ENCODE peak calls at places on chromosomes 12 and 14, in four cellular contexts. Y is lower lobe of right lung, P is HCT116, E is IMR-90. T is an unnamed sample. For H3K9me3 and H3K4me1, the result is how much of the 10 kb centered on the place peaks cover.

GRCh38 chr12:67705394-67706370 is 57.1 kb downstream of the DYRK2 start:
- DNase-seq in E (peak), P (no peak), Y (no peak), T (peak)

GRCh38 chr12:70756118-70756517 is 118.9 kb upstream of the PTPRB start:
- DNase-seq in P (no peak), Y (no peak), E (peak), T (no peak)

GRCh38 chr12:113831016-113831415 is 135.1 kb downstream of the RBM19 start:
- DNase-seq in P (no peak), E (peak), Y (no peak), T (no peak)

GRCh38 chr12:128388461-128388921 is 121.5 kb downstream of the TMEM132C start:
- DNase-seq in Y (no peak), E (no peak), P (no peak), T (peak)

GRCh38 chr12:19574606-19575005 is 135.3 kb downstream of the AEBP2 start:
- DNase-seq in E (peak), P (no peak), Y (no peak), T (no peak)

GRCh38 chr14:52563120-52563519 is 10.5 kb downstream of the GPR137C start:
- DNase-seq in E (peak), P (no peak), Y (no peak), T (no peak)

GRCh38 chr14:85276829-85277228 is 253.1 kb upstream of the FLRT2 start:
- DNase-seq in P (no peak), E (no peak), Y (no peak), T (no peak)

GRCh38 chr12:47377414-47378221 is 297.9 kb upstream of the AMIGO2 start:
- DNase-seq in E (peak), Y (peak), P (no peak), T (peak)

GRCh38 chr14:93967637-93968250 is 8.6 kb downstream of the ASB2 start:
- DNase-seq in E (no peak), Y (no peak), P (no peak), T (no peak)

GRCh38 chr12:30882706-30883105 is 43.8 kb upstream of the TSPAN11 start:
- DNase-seq in P (no peak), Y (no peak), E (no peak), T (no peak)

GRCh38 chr14:69043007-69043444 is 63.9 kb upstream of the ACTN1 start:
- DNase-seq in E (no peak), Y (peak), P (no peak), T (peak)

GRCh38 chr12:15530361-15530760 is 208.1 kb downstream of the PTPRO start:
- DNase-seq in P (no peak), E (no peak), Y (no peak), T (no peak)

GRCh38 chr12:127726928-127727327 is 540.0 kb upstream of the TMEM132C start:
- DNase-seq in P (no peak), Y (no peak), E (no peak), T (no peak)

GRCh38 chr14:100472094-100472455 is 115.1 kb downstream of the BEGAIN start:
- DNase-seq in E (no peak), P (no peak), Y (no peak), T (no peak)

GRCh38 chr14:77206261-77206824 is 24.7 kb downstream of the TMEM63C start:
- DNase-seq in Y (no peak), P (no peak), E (no peak), T (no peak)
- H3K9me3 ChIP-seq in Y (under half), P (under half), E (under half), T (under half)

DNA sequence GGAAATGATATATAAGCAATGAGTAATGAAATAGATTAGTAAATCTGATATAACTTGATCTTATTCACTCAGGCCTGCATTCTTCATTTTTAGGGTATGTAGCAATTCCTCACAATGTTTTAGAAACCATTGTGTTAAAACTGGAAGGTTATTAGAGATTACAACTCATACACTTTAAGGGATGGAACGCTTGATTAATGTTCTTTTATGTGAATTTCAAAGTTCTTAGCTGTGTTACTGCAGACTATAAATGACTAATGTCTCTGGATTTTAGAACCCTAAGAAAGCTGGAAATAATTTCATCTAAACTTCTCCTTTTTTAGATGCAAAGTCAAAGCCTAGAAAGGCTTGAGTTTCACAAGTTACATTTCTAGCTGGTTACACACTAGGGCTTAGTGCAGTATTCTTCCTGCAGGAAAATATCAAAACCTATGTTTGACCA is 148.2 kb upstream of the CLEC14A start:
- DNase-seq in Y (no peak), P (no peak), E (peak), T (no peak)
- H3K4me1 ChIP-seq in Y (under half), P (under half), E (under half), T (under half)

DNA sequence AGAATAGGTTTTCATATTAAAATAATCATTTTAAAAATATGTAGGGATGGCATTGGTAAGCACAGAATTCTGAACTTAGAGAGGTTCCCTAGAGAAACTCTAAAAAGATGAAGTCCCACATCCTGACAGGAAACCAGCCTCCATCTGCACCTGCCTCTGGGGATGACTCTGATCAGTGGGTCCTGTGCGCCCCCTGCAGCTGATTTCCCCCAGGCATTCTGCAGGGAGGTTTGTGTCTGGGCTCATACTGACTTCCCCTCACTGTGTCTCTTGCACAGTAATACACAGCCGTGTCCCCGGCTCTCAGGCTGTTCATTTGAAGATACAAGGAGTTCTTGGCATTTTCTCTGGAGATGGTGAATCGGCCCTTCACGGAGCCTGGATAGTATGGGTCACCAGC is 602.9 kb downstream of the TMEM121 start:
- DNase-seq in P (no peak), Y (no peak), E (no peak), T (no peak)
- H3K9me3 ChIP-seq in P (under half), Y (under half), E (under half), T (under half)

GRCh38 chr12:2267624-2268477 is 215.1 kb downstream of the CACNA1C start:
- DNase-seq in Y (no peak), E (peak), P (no peak), T (peak)

GRCh38 chr12:2264622-2265306 is 212.0 kb downstream of the CACNA1C start:
- DNase-seq in Y (no peak), E (peak), P (no peak), T (peak)

GRCh38 chr12:2268478-2269286 is 215.9 kb downstream of the CACNA1C start:
- DNase-seq in Y (no peak), P (no peak), E (peak), T (no peak)

GRCh38 chr12:2265461-2266167 is 212.8 kb downstream of the CACNA1C start:
- DNase-seq in E (no peak), Y (no peak), P (no peak), T (no peak)

DNA sequence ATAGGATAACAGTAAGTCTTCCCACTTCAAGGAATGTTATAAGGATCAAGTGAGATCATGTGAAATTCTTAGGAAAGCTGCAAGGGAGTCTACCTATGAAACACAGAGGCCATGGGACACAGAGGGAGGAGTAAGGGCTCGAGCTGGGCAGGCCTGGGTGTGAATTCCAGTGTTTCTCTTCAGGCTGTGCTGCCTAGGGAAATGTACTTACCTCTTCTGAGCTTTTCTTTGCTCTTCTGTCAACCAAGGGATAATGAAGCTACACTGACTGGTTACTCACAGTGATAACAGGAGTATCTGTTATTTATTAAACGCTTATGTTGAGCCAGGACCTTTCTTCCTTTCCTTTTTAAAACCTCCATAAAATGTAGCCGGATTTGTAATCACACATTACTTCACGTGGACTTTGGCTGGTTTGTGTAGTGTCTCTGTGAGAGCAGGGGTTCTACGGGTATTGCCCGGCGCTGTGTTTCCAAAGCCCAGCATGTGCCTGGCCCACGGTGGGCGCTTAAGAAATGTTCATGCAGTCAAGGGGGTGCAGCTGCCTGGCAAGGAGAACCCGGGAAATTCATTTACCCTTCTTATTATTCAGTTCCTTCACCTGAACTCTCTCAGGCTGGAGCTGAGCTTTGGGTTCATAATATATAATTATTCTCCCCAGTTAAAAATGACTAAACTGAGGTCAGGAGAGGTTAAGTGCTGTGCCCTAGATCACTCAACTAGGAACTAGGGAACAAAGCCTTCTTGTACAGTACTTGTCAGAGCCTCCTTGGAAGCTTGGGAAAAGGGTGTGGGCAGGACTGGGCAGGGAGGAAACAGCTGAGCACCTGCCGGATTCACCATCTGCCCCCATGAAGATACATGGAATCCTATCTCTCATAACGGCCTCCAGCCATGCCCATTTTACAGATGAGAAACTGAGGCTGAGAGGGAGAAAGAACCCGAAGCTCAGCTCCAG is 214.2 kb downstream of the CACNA1C start:
- DNase-seq in P (no peak), Y (no peak), E (no peak), T (no peak)
- H3K4me1 ChIP-seq in P (under half), Y (under half), E (half or more), T (under half)

DNA sequence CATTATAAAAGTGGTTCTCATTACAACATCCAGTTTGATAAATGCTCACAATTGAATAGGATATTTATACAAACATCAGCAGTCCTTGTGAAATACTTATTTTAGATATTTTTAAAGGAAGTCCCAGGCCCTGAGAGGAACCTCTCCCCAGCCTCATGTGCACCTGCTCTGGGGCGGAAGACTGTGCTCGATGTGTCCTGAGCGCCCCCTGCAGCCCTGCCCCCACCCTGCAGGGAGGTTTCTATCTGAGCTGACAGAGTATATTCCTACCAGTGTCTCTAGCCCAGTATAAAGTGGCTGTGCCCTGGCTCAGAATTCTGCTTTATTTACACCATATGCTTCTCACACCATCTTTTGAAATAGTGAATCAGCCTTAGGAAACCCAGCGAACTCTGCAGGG is 1349.1 kb downstream of the TMEM121 start:
- DNase-seq in Y (no peak), P (no peak), E (no peak), T (no peak)
- H3K9me3 ChIP-seq in Y (under half), P (under half), E (under half), T (under half)

GRCh38 chr14:56117765-56118610 is at the start of gene PELI2:
- DNase-seq in E (peak), P (peak), Y (peak), T (peak)

GRCh38 chr14:56119221-56119967 is 1.2 kb downstream of the PELI2 start:
- DNase-seq in E (peak), Y (peak), P (no peak), T (peak)

GRCh38 chr14:56115471-56115870 is 2.7 kb upstream of the PELI2 start:
- DNase-seq in Y (no peak), P (no peak), E (no peak), T (no peak)

GRCh38 chr14:56118611-56119181 is 485 bp downstream of the PELI2 start:
- DNase-seq in Y (peak), P (no peak), E (no peak), T (peak)

DNA sequence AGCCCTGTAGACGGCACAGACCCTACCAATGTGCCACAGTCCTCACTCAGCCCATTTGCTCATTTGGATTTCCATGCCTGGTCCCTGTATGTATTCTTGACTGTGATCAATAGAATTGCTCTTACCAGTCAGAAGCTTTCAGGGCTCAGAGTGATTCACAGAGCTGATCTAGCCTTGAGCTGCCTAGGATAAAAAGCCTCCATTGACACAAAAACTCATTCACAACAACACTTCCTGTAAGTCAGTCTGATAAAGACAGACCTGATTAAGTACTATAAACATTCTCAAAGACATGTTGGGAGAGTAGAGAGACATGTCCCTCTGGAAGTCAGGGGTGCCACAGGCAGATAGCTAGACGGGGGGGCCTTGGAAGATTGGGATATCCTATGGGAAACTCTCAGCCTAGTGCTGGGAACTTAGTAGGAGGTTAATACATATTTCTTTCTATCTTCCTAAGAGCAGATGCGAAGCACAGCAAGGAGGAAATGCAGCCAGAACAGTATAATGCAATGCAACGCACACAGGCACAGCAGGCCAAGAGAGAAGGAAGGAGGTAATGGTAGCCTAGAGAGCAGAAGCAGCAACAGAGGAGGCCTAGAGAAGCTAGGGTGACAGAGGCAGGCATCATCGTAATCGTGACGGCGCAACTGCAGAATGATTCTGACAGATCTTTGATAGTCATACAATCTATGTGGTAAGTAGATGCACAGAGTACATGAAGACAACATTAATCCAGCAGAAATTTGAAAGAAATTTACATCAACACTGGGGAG is 1.9 kb upstream of the PELI2 start:
- DNase-seq in Y (no peak), E (no peak), P (no peak), T (no peak)
- H3K4me1 ChIP-seq in Y (under half), E (under half), P (under half), T (under half)

GRCh38 chr14:59061292-59061691 is 127.2 kb upstream of the DAAM1 start:
- DNase-seq in Y (no peak), E (no peak), P (no peak), T (no peak)
- H3K9me3 ChIP-seq in Y (under half), E (under half), P (under half), T (under half)